ENCODE peak calls at places on chromosomes 5 and 9, in four cellular contexts. P is H9, L is mesenchymal stem cell, E is H1. O is an unnamed sample.

GRCh38 chr9:86867658-86868313 is 79.5 kb downstream of the GAS1 start:
- DNase-seq in P (no peak), L (no peak), E (no peak), O (no peak)

GRCh38 chr9:125679597-125680189 is 27.3 kb downstream of the MAPKAP1 start:
- DNase-seq in P (no peak), L (no peak), E (no peak), O (no peak)

GRCh38 chr9:114911167-114911821 is 19.1 kb downstream of the TNFSF8 start:
- DNase-seq in P (no peak), L (peak), E (no peak), O (peak)

GRCh38 chr5:15693036-15693728 is 193.2 kb downstream of the FBXL7 start:
- DNase-seq in P (no peak), L (no peak), E (no peak), O (no peak)

GRCh38 chr9:98367371-98367900 is 112.0 kb upstream of the TBC1D2 start:
- DNase-seq in P (no peak), L (no peak), E (no peak), O (no peak)

GRCh38 chr9:76654575-76654974 is 109.7 kb upstream of the PCA3 start:
- DNase-seq in P (no peak), L (peak), E (no peak), O (no peak)

GRCh38 chr5:16644301-16644889 is 27.6 kb upstream of the RETREG1 start:
- DNase-seq in P (no peak), L (no peak), E (no peak), O (no peak)

GRCh38 chr5:141343242-141343952 is at the start of gene PCDHGA3:
- DNase-seq in P (no peak), L (no peak), E (no peak), O (no peak)

GRCh38 chr5:163565931-163566608 is 60.7 kb downstream of the MAT2B start:
- DNase-seq in P (peak), L (peak), E (no peak), O (no peak)

GRCh38 chr5:74641778-74642542 is 1.4 kb upstream of the ENC1 start:
- DNase-seq in P (no peak), L (peak), E (no peak), O (peak)

GRCh38 chr9:83062653-83063527 is at the start of gene RASEF:
- DNase-seq in P (peak), L (peak), E (peak), O (peak)

GRCh38 chr5:35990941-35991592 is at the start of gene UGT3A1:
- DNase-seq in P (peak), L (no peak), E (peak), O (peak)

GRCh38 chr9:36623280-36623679 is 50.6 kb downstream of the MELK start:
- DNase-seq in P (no peak), L (peak), E (no peak), O (no peak)

GRCh38 chr5:55226934-55227737 is at the start of gene MCIDAS:
- DNase-seq in P (peak), L (peak), E (no peak), O (peak)

GRCh38 chr5:178467261-178468195 is 122.7 kb downstream of the COL23A1 start:
- DNase-seq in P (no peak), L (peak), E (no peak), O (no peak)

GRCh38 chr5:99334936-99335335 is 406.1 kb upstream of the CHD1 start:
- DNase-seq in P (no peak), L (no peak), E (no peak), O (no peak)

GRCh38 chr5:38677611-38678010 is 121.2 kb upstream of the LIFR start:
- DNase-seq in P (no peak), L (no peak), E (no peak), O (no peak)

GRCh38 chr9:116855881-116856662 is 169.0 kb downstream of the TRIM32 start:
- DNase-seq in P (no peak), L (no peak), E (no peak), O (no peak)

GRCh38 chr9:125942111-125942510 is 194.9 kb downstream of the PBX3 start:
- DNase-seq in P (no peak), L (no peak), E (no peak), O (no peak)

GRCh38 chr9:94900222-94901018 is 173.9 kb downstream of the AOPEP start:
- DNase-seq in P (peak), L (peak), E (no peak), O (no peak)

GRCh38 chr5:20359377-20359776 is 371.4 kb upstream of the CDH18 start:
- DNase-seq in P (no peak), L (no peak), E (no peak), O (no peak)

GRCh38 chr5:133936611-133937015 is 31.8 kb downstream of the C5orf15 start:
- DNase-seq in P (no peak), L (no peak), E (no peak), O (no peak)

GRCh38 chr9:109857337-109857736 is 77.3 kb downstream of the PALM2AKAP2 start:
- DNase-seq in P (no peak), L (no peak), E (no peak), O (no peak)

GRCh38 chr5:53089481-53089976 is 20.0 kb downstream of the MOCS2 start:
- DNase-seq in P (no peak), L (no peak), E (no peak), O (no peak)

GRCh38 chr5:100777680-100778281 is 125.3 kb downstream of the ST8SIA4 start:
- DNase-seq in P (no peak), L (peak), E (no peak), O (no peak)

GRCh38 chr9:129336130-129336528 is 158.1 kb upstream of the IER5L start:
- DNase-seq in P (no peak), L (no peak), E (no peak), O (no peak)

GRCh38 chr9:129336601-129337286 is 158.7 kb upstream of the IER5L start:
- DNase-seq in P (peak), L (peak), E (no peak), O (no peak)

GRCh38 chr9:129334744-129335080 is 156.7 kb upstream of the IER5L start:
- DNase-seq in P (no peak), L (no peak), E (no peak), O (no peak)

GRCh38 chr9:129333961-129334743 is 156.1 kb upstream of the IER5L start:
- DNase-seq in P (peak), L (peak), E (peak), O (peak)

DNA sequence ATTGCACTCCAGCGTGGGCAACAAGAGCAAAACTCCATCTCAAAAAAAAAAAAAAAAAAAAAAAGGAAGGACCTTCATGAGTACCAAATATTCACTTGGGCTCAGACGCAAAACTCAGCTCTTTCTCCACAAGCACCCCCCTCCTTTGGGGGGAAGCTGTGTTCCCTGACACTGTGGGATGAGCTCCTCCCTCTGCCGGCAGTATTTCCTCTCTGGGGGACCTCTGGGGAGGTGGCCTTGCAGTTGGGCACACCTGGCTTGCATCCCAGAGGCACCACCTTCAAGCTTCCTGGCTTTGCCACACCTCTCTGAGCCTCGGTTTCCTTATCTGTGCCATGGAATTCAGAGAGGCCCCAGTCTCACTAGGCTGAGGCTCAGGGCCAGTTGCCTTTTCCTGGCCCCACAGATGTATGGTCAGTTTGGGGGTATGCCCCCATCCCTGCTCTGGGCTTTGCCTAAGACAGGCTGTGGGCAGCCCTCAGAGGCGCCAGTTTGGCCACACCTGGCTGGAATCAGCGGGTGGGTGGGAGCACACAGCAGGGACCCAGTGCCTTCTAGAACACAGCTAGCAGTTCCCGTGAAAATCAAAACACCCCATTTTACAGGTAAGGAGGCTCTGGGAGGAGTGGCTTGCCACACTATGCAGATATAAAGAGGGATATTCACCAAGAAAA is 157.5 kb upstream of the IER5L start:
- DNase-seq in P (no peak), L (no peak), E (no peak), O (no peak)
- H2BK12ac ChIP-seq in P (no peak), L (peak), E (peak), O (no peak)

GRCh38 chr9:8337834-8338233 is 538.3 kb upstream of the DMAC1 start:
- DNase-seq in P (no peak), L (no peak), E (no peak), O (no peak)

GRCh38 chr9:8338742-8339425 is 539.3 kb upstream of the DMAC1 start:
- DNase-seq in P (no peak), L (no peak), E (no peak), O (no peak)

GRCh38 chr9:8332296-8332695 is 532.7 kb upstream of the DMAC1 start:
- DNase-seq in P (no peak), L (peak), E (no peak), O (no peak)

GRCh38 chr9:8332871-8333270 is 533.3 kb upstream of the DMAC1 start:
- DNase-seq in P (no peak), L (peak), E (no peak), O (no peak)

DNA sequence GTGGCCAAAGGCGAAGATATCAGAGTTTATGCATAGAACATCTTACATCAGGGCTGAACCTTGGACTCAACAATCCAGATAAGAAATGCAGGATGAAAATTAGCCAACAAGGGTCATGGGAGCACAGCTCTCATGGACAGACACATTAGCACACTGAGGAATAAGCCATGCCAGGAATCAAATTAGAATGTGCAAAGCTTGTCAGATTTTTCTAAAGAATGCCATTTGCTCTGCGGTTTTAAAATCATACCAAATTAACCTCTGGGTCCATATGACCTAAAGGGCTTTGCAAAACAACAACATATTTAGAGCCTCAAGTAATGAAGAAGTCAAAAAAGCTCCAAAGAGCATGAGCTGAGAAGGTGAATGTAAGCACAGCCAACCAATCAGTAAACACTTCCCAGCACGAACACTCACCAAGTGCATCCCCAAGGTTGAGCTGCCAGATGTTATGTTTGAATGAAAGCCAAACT is 538.7 kb upstream of the DMAC1 start:
- DNase-seq in P (no peak), L (peak), E (no peak), O (no peak)
- H3K9ac ChIP-seq in P (no peak), L (no peak), E (no peak), O (no peak)

GRCh38 chr5:81768960-81769452 is 18.1 kb upstream of the SSBP2 start:
- DNase-seq in P (no peak), L (peak), E (no peak), O (no peak)
- H2BK15ac ChIP-seq in P (no peak), L (no peak), E (no peak), O (no peak)

GRCh38 chr9:133556354-133556753 is 21.9 kb downstream of the ADAMTSL2 start:
- DNase-seq in P (no peak), L (no peak), E (no peak), O (no peak)
- H2BK12ac ChIP-seq in P (no peak), L (peak), E (no peak), O (peak)

DNA sequence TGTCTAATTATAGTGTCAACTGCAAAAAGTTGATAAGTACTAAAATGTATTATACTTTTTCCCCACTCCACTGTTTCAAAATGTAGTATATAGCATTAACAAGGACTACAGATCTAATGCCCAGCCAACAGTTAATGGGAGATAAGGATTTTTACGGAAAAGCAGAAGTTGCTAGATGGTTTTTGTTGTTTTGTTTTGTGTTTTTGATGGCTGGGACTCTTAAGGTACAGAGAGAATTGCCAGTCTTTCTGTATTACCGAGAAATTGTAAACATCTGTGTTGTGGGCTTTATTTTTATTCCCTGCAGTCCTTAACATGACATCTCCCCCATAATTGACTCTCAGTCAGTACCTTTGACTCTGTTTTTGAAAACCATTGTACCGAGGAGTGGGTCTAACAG is 44.0 kb downstream of the TRIO start:
- DNase-seq in P (no peak), L (no peak), E (no peak), O (no peak)
- H3K9ac ChIP-seq in P (no peak), L (peak), E (no peak), O (no peak)

GRCh38 chr9:18472915-18473314 is 1.0 kb upstream of the ADAMTSL1 start:
- DNase-seq in P (no peak), L (no peak), E (no peak), O (no peak)
- H2BK15ac ChIP-seq in P (no peak), L (no peak), E (no peak), O (no peak)

DNA sequence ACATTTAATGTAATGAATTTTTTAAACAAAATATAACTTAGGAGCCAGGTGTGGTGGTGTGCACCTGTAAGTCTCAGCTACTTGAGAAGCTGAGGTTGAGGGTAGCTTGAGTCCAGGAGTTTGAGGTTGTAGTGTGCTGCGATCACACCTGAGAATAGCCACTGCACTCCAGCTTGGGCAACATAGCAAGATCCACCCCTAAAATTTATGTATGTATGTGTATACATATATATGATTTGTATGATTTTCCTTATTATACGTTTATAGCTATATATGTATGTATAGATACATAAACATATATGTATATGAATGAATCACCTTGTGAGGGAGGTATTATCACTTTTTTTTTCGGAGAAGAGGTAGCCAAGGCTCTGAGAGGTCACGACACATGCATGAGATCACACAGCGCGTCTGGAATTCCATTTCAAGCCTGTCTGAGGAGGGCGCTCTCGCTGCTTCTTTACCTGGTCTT is 598 bp upstream of the CCNI2 start:
- DNase-seq in P (no peak), L (no peak), E (no peak), O (no peak)
- H2BK12ac ChIP-seq in P (no peak), L (no peak), E (no peak), O (no peak)

GRCh38 chr5:10599113-10599512 is 35.2 kb downstream of the ANKRD33B start:
- DNase-seq in P (no peak), L (no peak), E (no peak), O (no peak)

GRCh38 chr5:10599828-10600227 is 36.0 kb downstream of the ANKRD33B start:
- DNase-seq in P (no peak), L (peak), E (no peak), O (no peak)

GRCh38 chr5:10602031-10602806 is 38.3 kb downstream of the ANKRD33B start:
- DNase-seq in P (no peak), L (no peak), E (no peak), O (no peak)

GRCh38 chr5:10601246-10602030 is 37.6 kb downstream of the ANKRD33B start:
- DNase-seq in P (no peak), L (peak), E (no peak), O (no peak)

DNA sequence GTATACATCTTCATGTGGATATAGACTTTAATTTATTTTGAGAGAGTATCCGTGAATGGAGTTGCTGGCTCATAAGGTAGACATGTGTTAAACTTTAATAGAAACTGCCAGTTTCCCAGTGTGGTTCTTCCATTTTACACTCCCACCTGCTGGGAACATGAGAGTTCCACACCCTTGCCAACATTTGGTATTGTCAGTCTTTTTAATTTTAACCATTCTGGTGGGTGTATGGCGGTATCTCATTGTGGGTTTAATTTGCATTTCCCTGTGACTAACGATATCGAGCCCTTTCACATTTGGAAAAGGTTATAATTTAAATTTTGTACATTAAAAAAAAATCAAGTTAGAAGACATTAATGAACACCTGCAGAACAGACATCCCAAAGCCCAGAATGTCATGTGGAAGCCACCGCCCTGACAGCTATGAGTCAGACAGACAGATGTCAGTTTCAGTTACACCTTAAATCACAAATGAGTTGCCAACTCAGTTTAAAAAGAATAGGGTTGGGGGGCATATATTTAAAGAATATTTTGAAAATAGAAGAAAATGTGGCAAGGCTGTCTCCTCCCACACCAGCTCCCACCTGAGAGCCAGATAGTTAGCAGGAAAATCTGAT is 36.9 kb downstream of the ANKRD33B start:
- DNase-seq in P (no peak), L (no peak), E (no peak), O (no peak)
- H3K9ac ChIP-seq in P (no peak), L (peak), E (no peak), O (no peak)

DNA sequence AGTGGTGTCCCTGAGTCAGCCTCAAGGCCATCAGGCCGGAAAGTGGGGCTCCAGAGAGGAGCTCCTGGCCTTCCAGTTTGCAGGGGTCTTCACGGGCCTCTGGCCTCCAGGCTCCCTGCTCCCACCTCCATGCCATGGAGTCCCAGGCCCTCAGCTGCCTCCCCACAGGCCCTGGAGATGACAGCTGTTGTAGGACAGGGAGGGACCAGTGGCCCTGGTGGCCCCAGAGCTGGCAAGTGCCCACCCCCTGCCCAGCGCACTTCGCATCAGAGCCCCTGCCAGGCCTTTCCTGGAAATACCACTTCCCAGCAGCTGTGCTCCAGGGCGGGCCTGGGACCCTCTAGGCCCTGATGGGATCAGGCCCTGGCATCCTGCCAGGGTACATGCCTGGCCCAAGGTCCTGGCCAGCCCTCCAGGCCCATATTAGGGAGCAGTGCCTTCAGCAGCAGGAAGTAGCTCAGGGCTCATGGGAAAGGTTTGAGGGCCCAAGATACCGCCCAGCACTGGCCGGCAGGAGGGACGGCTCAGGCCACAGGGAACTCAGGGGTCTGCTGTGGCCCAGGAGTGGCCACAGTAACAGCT is 2.5 kb downstream of the KCNT1 start:
- DNase-seq in P (no peak), L (no peak), E (no peak), O (no peak)
- H2BK15ac ChIP-seq in P (no peak), L (no peak), E (no peak), O (no peak)